ENCODE peak calls at places on chromosomes 1 and 21, in five cellular contexts. One of them, this sample, is unnamed. For H3K4me1, the result is how much of the 10 kb centered on the place peaks cover.

GRCh38 chr1:40887012-40887378 is 24.8 kb upstream of the CITED4 start:
- DNase-seq in fibroblast of lung: no peak
- DNase-seq in IMR-90: no peak
- DNase-seq in tibial artery: no peak
- DNase-seq in adrenal gland: no peak
- DNase-seq in this sample: no peak

GRCh38 chr21:26851109-26851944 is 6.1 kb upstream of the ADAMTS1 start:
- DNase-seq in fibroblast of lung: peak
- DNase-seq in IMR-90: no peak
- DNase-seq in tibial artery: no peak
- DNase-seq in adrenal gland: no peak
- DNase-seq in this sample: no peak

GRCh38 chr1:175221548-175222175 is 29.1 kb upstream of the KIAA0040 start:
- DNase-seq in fibroblast of lung: peak
- DNase-seq in IMR-90: no peak
- DNase-seq in tibial artery: no peak
- DNase-seq in adrenal gland: peak
- DNase-seq in this sample: no peak

GRCh38 chr1:5947071-5947821 is 45.0 kb downstream of the NPHP4 start:
- DNase-seq in fibroblast of lung: no peak
- DNase-seq in IMR-90: no peak
- DNase-seq in tibial artery: peak
- DNase-seq in adrenal gland: no peak
- DNase-seq in this sample: peak

GRCh38 chr1:56627019-56627635 is 18.0 kb upstream of the PRKAA2 start:
- DNase-seq in fibroblast of lung: no peak
- DNase-seq in IMR-90: no peak
- DNase-seq in tibial artery: no peak
- DNase-seq in adrenal gland: no peak
- DNase-seq in this sample: no peak

GRCh38 chr1:215052656-215053055 is 29.9 kb upstream of the KCNK2 start:
- DNase-seq in fibroblast of lung: peak
- DNase-seq in IMR-90: peak
- DNase-seq in tibial artery: no peak
- DNase-seq in adrenal gland: no peak
- DNase-seq in this sample: no peak

GRCh38 chr1:175095978-175096611 is 28.5 kb downstream of the TNN start:
- DNase-seq in fibroblast of lung: no peak
- DNase-seq in IMR-90: no peak
- DNase-seq in tibial artery: no peak
- DNase-seq in adrenal gland: no peak
- DNase-seq in this sample: peak

GRCh38 chr1:18637553-18637960 is 6.9 kb downstream of the PAX7 start:
- DNase-seq in fibroblast of lung: no peak
- DNase-seq in IMR-90: no peak
- DNase-seq in tibial artery: no peak
- DNase-seq in adrenal gland: no peak
- DNase-seq in this sample: no peak

GRCh38 chr1:110102081-110102480 is 10.2 kb upstream of the UBL4B start:
- DNase-seq in fibroblast of lung: no peak
- DNase-seq in IMR-90: peak
- DNase-seq in tibial artery: no peak
- DNase-seq in adrenal gland: no peak
- DNase-seq in this sample: no peak

GRCh38 chr1:20695503-20695902 is 22.3 kb downstream of the KIF17 start:
- DNase-seq in fibroblast of lung: no peak
- DNase-seq in IMR-90: no peak
- DNase-seq in tibial artery: no peak
- DNase-seq in adrenal gland: no peak
- DNase-seq in this sample: no peak

GRCh38 chr1:93328809-93329477 is 16.8 kb upstream of the DR1 start:
- DNase-seq in fibroblast of lung: peak
- DNase-seq in IMR-90: peak
- DNase-seq in tibial artery: no peak
- DNase-seq in adrenal gland: no peak
- DNase-seq in this sample: no peak

GRCh38 chr1:59115865-59116264 is 181.0 kb upstream of the FGGY start:
- DNase-seq in fibroblast of lung: no peak
- DNase-seq in IMR-90: no peak
- DNase-seq in tibial artery: no peak
- DNase-seq in adrenal gland: no peak
- DNase-seq in this sample: no peak

GRCh38 chr1:61531725-61532124 is 193.2 kb downstream of the TM2D1 start:
- DNase-seq in fibroblast of lung: no peak
- DNase-seq in IMR-90: no peak
- DNase-seq in tibial artery: no peak
- DNase-seq in adrenal gland: no peak
- DNase-seq in this sample: no peak

GRCh38 chr1:39204441-39205081 is at the start of gene MACF1:
- DNase-seq in fibroblast of lung: peak
- DNase-seq in IMR-90: peak
- DNase-seq in tibial artery: peak
- DNase-seq in adrenal gland: peak
- DNase-seq in this sample: peak

GRCh38 chr1:211715976-211716375 is 40.6 kb upstream of the NEK2 start:
- DNase-seq in fibroblast of lung: no peak
- DNase-seq in IMR-90: no peak
- DNase-seq in tibial artery: no peak
- DNase-seq in adrenal gland: no peak
- DNase-seq in this sample: no peak

GRCh38 chr21:44305691-44306090 is 5.8 kb downstream of the PFKL start:
- DNase-seq in fibroblast of lung: no peak
- DNase-seq in IMR-90: no peak
- DNase-seq in tibial artery: no peak
- DNase-seq in adrenal gland: peak
- DNase-seq in this sample: no peak

GRCh38 chr1:225934711-225935110 is 6.3 kb downstream of the LEFTY2 start:
- DNase-seq in fibroblast of lung: no peak
- DNase-seq in IMR-90: peak
- DNase-seq in tibial artery: no peak
- DNase-seq in adrenal gland: no peak
- DNase-seq in this sample: no peak

GRCh38 chr1:243639027-243639658 is 210.9 kb downstream of the AKT3 start:
- DNase-seq in fibroblast of lung: no peak
- DNase-seq in IMR-90: no peak
- DNase-seq in tibial artery: no peak
- DNase-seq in adrenal gland: no peak
- DNase-seq in this sample: no peak

GRCh38 chr1:232704694-232705680 is 75.1 kb upstream of the SIPA1L2 start:
- DNase-seq in fibroblast of lung: peak
- DNase-seq in IMR-90: peak
- DNase-seq in tibial artery: no peak
- DNase-seq in adrenal gland: peak
- DNase-seq in this sample: peak

GRCh38 chr1:8858112-8858668 is 20.3 kb downstream of the ENO1 start:
- DNase-seq in fibroblast of lung: peak
- DNase-seq in IMR-90: peak
- DNase-seq in tibial artery: no peak
- DNase-seq in adrenal gland: no peak
- DNase-seq in this sample: no peak

GRCh38 chr1:224106568-224107281 is 7.2 kb upstream of the FBXO28 start:
- DNase-seq in fibroblast of lung: peak
- DNase-seq in IMR-90: peak
- DNase-seq in tibial artery: no peak
- DNase-seq in adrenal gland: peak
- DNase-seq in this sample: no peak

GRCh38 chr1:206547104-206547503 is 39.8 kb downstream of the RASSF5 start:
- DNase-seq in fibroblast of lung: no peak
- DNase-seq in IMR-90: no peak
- DNase-seq in tibial artery: no peak
- DNase-seq in adrenal gland: no peak
- DNase-seq in this sample: no peak

GRCh38 chr21:32270748-32271147 is 8.1 kb downstream of the MIS18A start:
- DNase-seq in fibroblast of lung: no peak
- DNase-seq in IMR-90: no peak
- DNase-seq in tibial artery: no peak
- DNase-seq in adrenal gland: no peak
- DNase-seq in this sample: no peak

GRCh38 chr1:228101614-228101993 is 1.5 kb downstream of the C1orf35 start:
- DNase-seq in fibroblast of lung: no peak
- DNase-seq in IMR-90: no peak
- DNase-seq in tibial artery: no peak
- DNase-seq in adrenal gland: no peak
- DNase-seq in this sample: no peak

GRCh38 chr1:54987830-54988705 is 7.6 kb downstream of the TMEM61 start:
- DNase-seq in fibroblast of lung: no peak
- DNase-seq in IMR-90: peak
- DNase-seq in tibial artery: no peak
- DNase-seq in adrenal gland: no peak
- DNase-seq in this sample: no peak

GRCh38 chr1:7831458-7831857 is 21.4 kb downstream of the UTS2 start:
- DNase-seq in fibroblast of lung: no peak
- DNase-seq in IMR-90: no peak
- DNase-seq in tibial artery: no peak
- DNase-seq in adrenal gland: no peak
- DNase-seq in this sample: no peak

GRCh38 chr1:189628857-189629256 is 848.8 kb downstream of the BRINP3 start:
- DNase-seq in fibroblast of lung: no peak
- DNase-seq in IMR-90: no peak
- DNase-seq in tibial artery: no peak
- DNase-seq in adrenal gland: no peak
- DNase-seq in this sample: no peak

GRCh38 chr1:209218113-209218512 is 365.4 kb upstream of the CAMK1G start:
- DNase-seq in fibroblast of lung: no peak
- DNase-seq in IMR-90: no peak
- DNase-seq in tibial artery: no peak
- DNase-seq in adrenal gland: no peak
- DNase-seq in this sample: no peak

GRCh38 chr1:41537257-41537656 is 52.8 kb upstream of the EDN2 start:
- DNase-seq in fibroblast of lung: no peak
- DNase-seq in IMR-90: no peak
- DNase-seq in tibial artery: peak
- DNase-seq in adrenal gland: no peak
- DNase-seq in this sample: no peak

GRCh38 chr1:239765163-239765562 is 326.5 kb upstream of the FMN2 start:
- DNase-seq in fibroblast of lung: no peak
- DNase-seq in IMR-90: no peak
- DNase-seq in tibial artery: no peak
- DNase-seq in adrenal gland: no peak
- DNase-seq in this sample: no peak

GRCh38 chr1:23227806-23228205 is 10.5 kb upstream of the HTR1D start:
- DNase-seq in fibroblast of lung: no peak
- DNase-seq in IMR-90: no peak
- DNase-seq in tibial artery: no peak
- DNase-seq in adrenal gland: no peak
- DNase-seq in this sample: no peak

GRCh38 chr1:233151850-233152249 is 143.7 kb downstream of the PCNX2 start:
- DNase-seq in fibroblast of lung: no peak
- DNase-seq in IMR-90: no peak
- DNase-seq in tibial artery: no peak
- DNase-seq in adrenal gland: no peak
- DNase-seq in this sample: peak

GRCh38 chr1:240312872-240313271 is 221.2 kb downstream of the FMN2 start:
- DNase-seq in fibroblast of lung: peak
- DNase-seq in IMR-90: peak
- DNase-seq in tibial artery: no peak
- DNase-seq in adrenal gland: no peak
- DNase-seq in this sample: no peak

GRCh38 chr1:156162430-156163037 is 9.1 kb downstream of the SEMA4A start:
- DNase-seq in fibroblast of lung: no peak
- DNase-seq in IMR-90: no peak
- DNase-seq in tibial artery: no peak
- DNase-seq in adrenal gland: no peak
- DNase-seq in this sample: no peak

GRCh38 chr1:183512450-183512849 is 40.2 kb downstream of the SMG7 start:
- DNase-seq in fibroblast of lung: no peak
- DNase-seq in IMR-90: no peak
- DNase-seq in tibial artery: no peak
- DNase-seq in adrenal gland: no peak
- DNase-seq in this sample: no peak

DNA sequence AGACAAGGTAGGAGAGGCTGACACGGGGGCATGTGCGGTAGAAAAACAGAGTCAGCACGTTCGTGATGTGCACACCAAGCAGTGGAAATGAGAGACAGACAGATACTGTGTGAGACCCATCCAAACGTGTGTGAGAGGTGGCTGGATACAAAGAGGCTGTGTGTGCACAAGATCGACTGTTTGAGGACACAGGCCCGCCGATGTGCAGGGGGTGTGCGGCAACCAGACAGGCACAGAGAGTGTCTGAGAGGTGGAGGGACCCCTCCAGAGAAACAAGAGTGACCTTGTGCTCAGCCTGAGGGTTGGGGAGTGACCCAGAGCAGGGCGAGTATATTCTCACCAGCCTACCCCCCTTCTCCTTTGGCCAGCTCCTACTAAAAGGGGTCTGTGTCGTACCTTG is 97.8 kb upstream of the IPO9 start:
- DNase-seq in fibroblast of lung: no peak
- DNase-seq in IMR-90: no peak
- DNase-seq in tibial artery: no peak
- DNase-seq in adrenal gland: no peak
- DNase-seq in this sample: no peak
- H3K4me1 ChIP-seq in fibroblast of lung: under half
- H3K4me1 ChIP-seq in IMR-90: under half
- H3K4me1 ChIP-seq in tibial artery: under half
- H3K4me1 ChIP-seq in adrenal gland: under half
- H3K4me1 ChIP-seq in this sample: under half

GRCh38 chr1:245155186-245156040 is 628 bp downstream of the KIF26B start:
- DNase-seq in fibroblast of lung: peak
- DNase-seq in IMR-90: peak
- DNase-seq in tibial artery: no peak
- DNase-seq in adrenal gland: peak
- DNase-seq in this sample: peak
- TF ChIP-seq CTCF in fibroblast of lung: peak
- TF ChIP-seq CTCF in IMR-90: no peak
- TF ChIP-seq CTCF in tibial artery: no peak
- TF ChIP-seq CTCF in adrenal gland: no peak
- TF ChIP-seq CTCF in this sample: no peak

GRCh38 chr1:63916485-63917360 is 142.9 kb downstream of the ROR1 start:
- DNase-seq in fibroblast of lung: no peak
- DNase-seq in IMR-90: no peak
- DNase-seq in tibial artery: no peak
- DNase-seq in adrenal gland: no peak
- DNase-seq in this sample: no peak
- H3K27ac ChIP-seq in fibroblast of lung: no peak
- H3K27ac ChIP-seq in IMR-90: no peak
- H3K27ac ChIP-seq in tibial artery: peak
- H3K27ac ChIP-seq in adrenal gland: no peak
- H3K27ac ChIP-seq in this sample: no peak

DNA sequence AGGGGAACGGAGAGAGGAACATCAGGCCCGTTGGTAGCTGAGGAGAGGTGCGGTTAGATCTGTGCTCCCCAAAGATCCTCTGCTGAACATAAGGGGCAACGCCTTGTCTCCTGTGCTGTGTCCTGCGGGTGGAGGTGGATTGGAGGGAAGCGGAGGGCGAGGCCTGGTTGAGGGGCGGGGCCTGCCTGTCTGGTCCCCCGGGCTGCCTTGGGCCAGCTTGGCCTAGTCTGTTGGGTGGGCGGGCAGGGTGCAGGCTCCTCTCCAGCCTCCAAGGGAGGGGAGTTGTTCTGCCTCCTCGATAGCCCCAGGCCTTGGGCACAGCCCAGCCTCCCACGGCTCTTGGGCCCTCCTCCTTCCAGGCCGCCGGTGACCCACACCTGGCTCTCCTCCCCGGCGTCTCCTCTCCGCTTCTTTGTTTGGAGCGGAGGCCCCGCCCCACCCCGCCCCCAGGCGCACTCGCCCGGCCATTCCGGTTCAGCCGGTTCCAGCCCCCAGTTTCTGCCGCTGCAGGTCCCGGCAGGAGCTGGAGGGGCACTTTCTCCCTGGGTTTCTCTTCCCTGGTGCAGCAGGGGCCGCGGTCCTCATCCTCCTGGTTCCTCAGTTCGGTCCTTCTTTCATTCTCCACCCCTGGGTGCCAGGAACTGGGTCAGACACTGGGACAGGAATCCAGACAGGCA is 19.4 kb downstream of the PTPRF start:
- DNase-seq in fibroblast of lung: no peak
- DNase-seq in IMR-90: no peak
- DNase-seq in tibial artery: peak
- DNase-seq in adrenal gland: peak
- DNase-seq in this sample: no peak
- H3K4me1 ChIP-seq in fibroblast of lung: under half
- H3K4me1 ChIP-seq in IMR-90: under half
- H3K4me1 ChIP-seq in tibial artery: under half
- H3K4me1 ChIP-seq in adrenal gland: under half
- H3K4me1 ChIP-seq in this sample: under half

This sample was measured in right atrium auricular region.